ENCODE peak calls at places on chromosomes 3 and 15, in six cellular contexts. One of them, this sample, is unnamed. For H3K4me1, the result is how much of the 10 kb centered on the place peaks cover.

GRCh38 chr3:24340161-24340560 is 154.5 kb downstream of the THRB start:
- DNase-seq in fibroblast of lung: no peak
- DNase-seq in GM23248: no peak
- DNase-seq in PC-3: no peak
- DNase-seq in MM.1S: no peak
- DNase-seq in GM23338: no peak
- DNase-seq in this sample: no peak

GRCh38 chr3:188916934-188917391 is 254.8 kb upstream of the TPRG1 start:
- DNase-seq in fibroblast of lung: no peak
- DNase-seq in GM23248: peak
- DNase-seq in PC-3: no peak
- DNase-seq in MM.1S: no peak
- DNase-seq in GM23338: no peak
- DNase-seq in this sample: peak

GRCh38 chr15:39887832-39888231 is 32.2 kb downstream of the GPR176 start:
- DNase-seq in fibroblast of lung: peak
- DNase-seq in GM23248: peak
- DNase-seq in PC-3: peak
- DNase-seq in MM.1S: no peak
- DNase-seq in GM23338: peak
- DNase-seq in this sample: peak

GRCh38 chr3:194395767-194396527 is 3.1 kb downstream of the GP5 start:
- DNase-seq in fibroblast of lung: peak
- DNase-seq in GM23248: peak
- DNase-seq in PC-3: no peak
- DNase-seq in MM.1S: no peak
- DNase-seq in GM23338: peak
- DNase-seq in this sample: no peak

GRCh38 chr15:91133511-91133910 is 33.5 kb downstream of the SV2B start:
- DNase-seq in fibroblast of lung: no peak
- DNase-seq in GM23248: no peak
- DNase-seq in PC-3: no peak
- DNase-seq in MM.1S: no peak
- DNase-seq in GM23338: peak
- DNase-seq in this sample: no peak

GRCh38 chr15:45611305-45611704 is 23.5 kb upstream of the SQOR start:
- DNase-seq in fibroblast of lung: peak
- DNase-seq in GM23248: peak
- DNase-seq in PC-3: peak
- DNase-seq in MM.1S: peak
- DNase-seq in GM23338: peak
- DNase-seq in this sample: peak

GRCh38 chr3:122392868-122393844 is 9.2 kb downstream of the FAM162A start:
- DNase-seq in fibroblast of lung: peak
- DNase-seq in GM23248: peak
- DNase-seq in PC-3: peak
- DNase-seq in MM.1S: peak
- DNase-seq in GM23338: peak
- DNase-seq in this sample: peak

GRCh38 chr3:179416681-179417080 is 34.6 kb downstream of the GNB4 start:
- DNase-seq in fibroblast of lung: no peak
- DNase-seq in GM23248: peak
- DNase-seq in PC-3: no peak
- DNase-seq in MM.1S: no peak
- DNase-seq in GM23338: no peak
- DNase-seq in this sample: no peak

GRCh38 chr3:44932271-44932670 is 43.7 kb downstream of the ZDHHC3 start:
- DNase-seq in fibroblast of lung: no peak
- DNase-seq in GM23248: no peak
- DNase-seq in PC-3: no peak
- DNase-seq in MM.1S: no peak
- DNase-seq in GM23338: no peak
- DNase-seq in this sample: peak

GRCh38 chr15:66164788-66165187 is 88.8 kb downstream of the MEGF11 start:
- DNase-seq in fibroblast of lung: no peak
- DNase-seq in GM23248: no peak
- DNase-seq in PC-3: no peak
- DNase-seq in MM.1S: no peak
- DNase-seq in GM23338: no peak
- DNase-seq in this sample: no peak

GRCh38 chr3:46860381-46861292 is 2.6 kb downstream of the MYL3 start:
- DNase-seq in fibroblast of lung: no peak
- DNase-seq in GM23248: peak
- DNase-seq in PC-3: peak
- DNase-seq in MM.1S: no peak
- DNase-seq in GM23338: peak
- DNase-seq in this sample: no peak

GRCh38 chr15:55741592-55742497 is 1.1 kb downstream of the PRTG start:
- DNase-seq in fibroblast of lung: no peak
- DNase-seq in GM23248: no peak
- DNase-seq in PC-3: peak
- DNase-seq in MM.1S: peak
- DNase-seq in GM23338: peak
- DNase-seq in this sample: peak

GRCh38 chr3:152968388-152969024 is 133.6 kb downstream of the P2RY1 start:
- DNase-seq in fibroblast of lung: peak
- DNase-seq in GM23248: peak
- DNase-seq in PC-3: peak
- DNase-seq in MM.1S: no peak
- DNase-seq in GM23338: no peak
- DNase-seq in this sample: no peak

GRCh38 chr3:13420817-13421755 is 964 bp upstream of the NUP210 start:
- DNase-seq in fibroblast of lung: no peak
- DNase-seq in GM23248: no peak
- DNase-seq in PC-3: no peak
- DNase-seq in MM.1S: peak
- DNase-seq in GM23338: peak
- DNase-seq in this sample: no peak

GRCh38 chr3:139291276-139292051 is 52.4 kb upstream of the MRPS22 start:
- DNase-seq in fibroblast of lung: peak
- DNase-seq in GM23248: no peak
- DNase-seq in PC-3: no peak
- DNase-seq in MM.1S: no peak
- DNase-seq in GM23338: no peak
- DNase-seq in this sample: no peak

DNA sequence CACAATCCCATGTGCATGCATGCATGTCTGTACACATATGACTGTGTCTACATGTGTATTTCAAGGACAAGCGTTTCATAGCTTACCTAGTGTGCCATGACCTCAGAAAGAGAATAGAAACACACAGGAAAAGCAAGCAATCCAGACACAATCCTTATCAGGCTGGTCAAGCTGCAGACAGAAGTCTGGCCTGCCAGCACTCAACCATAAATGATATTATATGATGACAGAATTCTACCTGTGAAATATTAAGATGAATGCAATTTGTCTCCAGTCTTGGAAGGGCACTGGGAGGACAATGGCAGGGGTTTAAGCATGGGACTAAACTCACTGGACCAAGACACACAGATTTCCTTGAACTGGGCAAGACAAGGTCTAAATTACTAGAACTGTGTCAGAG is 50.9 kb upstream of the ARL6 start:
- DNase-seq in fibroblast of lung: no peak
- DNase-seq in GM23248: no peak
- DNase-seq in PC-3: no peak
- DNase-seq in MM.1S: no peak
- DNase-seq in GM23338: no peak
- DNase-seq in this sample: no peak
- TF ChIP-seq EZH2 in fibroblast of lung: no peak
- TF ChIP-seq EZH2 in GM23248: no peak
- TF ChIP-seq EZH2 in PC-3: no peak
- TF ChIP-seq EZH2 in MM.1S: no peak
- TF ChIP-seq EZH2 in GM23338: no peak
- TF ChIP-seq EZH2 in this sample: no peak

GRCh38 chr3:119598410-119599098 is 869 bp downstream of the PLA1A start:
- DNase-seq in fibroblast of lung: no peak
- DNase-seq in GM23248: no peak
- DNase-seq in PC-3: no peak
- DNase-seq in MM.1S: no peak
- DNase-seq in GM23338: no peak
- DNase-seq in this sample: no peak
- H3K4me3 ChIP-seq in fibroblast of lung: no peak
- H3K4me3 ChIP-seq in GM23248: no peak
- H3K4me3 ChIP-seq in PC-3: no peak
- H3K4me3 ChIP-seq in MM.1S: no peak
- H3K4me3 ChIP-seq in GM23338: no peak
- H3K4me3 ChIP-seq in this sample: no peak

GRCh38 chr3:162765524-162765923 is 1268.9 kb downstream of the OTOL1 start:
- DNase-seq in fibroblast of lung: no peak
- DNase-seq in GM23248: no peak
- DNase-seq in PC-3: no peak
- DNase-seq in MM.1S: no peak
- DNase-seq in GM23338: no peak
- DNase-seq in this sample: no peak
- H3K4me1 ChIP-seq in fibroblast of lung: under half
- H3K4me1 ChIP-seq in GM23248: under half
- H3K4me1 ChIP-seq in PC-3: under half
- H3K4me1 ChIP-seq in MM.1S: under half
- H3K4me1 ChIP-seq in GM23338: under half
- H3K4me1 ChIP-seq in this sample: under half

DNA sequence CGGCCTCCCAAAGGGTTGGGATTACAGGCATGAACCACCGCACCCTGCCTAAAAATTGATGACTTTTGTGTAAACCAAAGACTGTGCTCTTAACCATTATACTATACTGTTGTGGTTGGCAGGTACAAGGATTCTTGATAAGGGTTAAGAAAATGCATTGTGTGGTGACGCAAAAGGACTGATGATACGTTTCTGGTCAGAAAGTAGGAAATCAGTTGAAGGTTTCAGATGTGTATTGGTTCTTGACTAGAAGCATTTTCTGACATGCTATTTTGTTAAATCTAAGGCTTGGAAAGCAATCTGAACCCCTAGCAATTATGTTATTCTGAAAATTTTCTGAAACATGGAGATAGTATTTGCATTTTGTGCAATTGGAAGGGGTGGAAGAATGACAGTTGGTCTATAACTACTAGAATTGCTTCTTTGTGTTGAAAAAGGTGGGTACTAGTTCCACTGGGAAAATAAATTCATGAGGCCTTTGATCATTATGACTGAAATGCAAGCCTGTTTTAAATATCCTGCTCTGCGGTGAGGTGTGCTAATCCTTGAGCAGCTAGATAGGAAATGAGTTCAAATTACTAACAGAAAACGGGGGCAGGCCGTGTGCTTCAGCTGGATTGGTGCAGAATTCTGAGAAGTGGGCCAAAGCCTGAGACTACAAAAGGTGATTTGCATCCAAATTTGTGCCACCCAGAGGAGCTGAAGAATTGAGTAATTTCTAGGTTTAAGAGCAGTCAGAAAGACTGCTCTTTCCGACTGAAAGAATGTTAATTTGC is 66.0 kb upstream of the LRRFIP2 start:
- DNase-seq in fibroblast of lung: no peak
- DNase-seq in GM23248: no peak
- DNase-seq in PC-3: no peak
- DNase-seq in MM.1S: no peak
- DNase-seq in GM23338: no peak
- DNase-seq in this sample: no peak
- TF ChIP-seq EZH2 in fibroblast of lung: no peak
- TF ChIP-seq EZH2 in GM23248: no peak
- TF ChIP-seq EZH2 in PC-3: no peak
- TF ChIP-seq EZH2 in MM.1S: no peak
- TF ChIP-seq EZH2 in GM23338: no peak
- TF ChIP-seq EZH2 in this sample: no peak

DNA sequence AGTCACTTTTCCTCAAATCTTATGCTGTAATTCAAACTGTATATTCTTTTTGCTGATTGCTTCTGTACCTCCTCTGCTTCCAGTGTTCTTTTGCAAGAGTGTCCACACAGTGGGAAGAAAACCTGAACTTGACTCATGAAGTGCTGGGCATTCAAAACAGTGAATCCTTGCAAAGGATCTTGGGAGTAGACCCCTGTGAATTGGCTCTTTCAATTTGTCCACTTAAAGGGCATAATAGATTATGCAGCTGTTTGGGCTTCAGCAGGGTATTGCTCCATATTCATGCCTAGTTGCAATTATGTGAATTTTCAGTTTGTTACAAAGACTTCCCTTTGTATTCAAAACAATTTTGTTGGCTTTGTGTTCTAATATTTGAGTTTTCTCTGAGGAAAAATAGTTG is 11.4 kb downstream of the ZFAND6 start:
- DNase-seq in fibroblast of lung: peak
- DNase-seq in GM23248: peak
- DNase-seq in PC-3: peak
- DNase-seq in MM.1S: no peak
- DNase-seq in GM23338: no peak
- DNase-seq in this sample: peak
- H3K4me3 ChIP-seq in fibroblast of lung: no peak
- H3K4me3 ChIP-seq in GM23248: peak
- H3K4me3 ChIP-seq in PC-3: peak
- H3K4me3 ChIP-seq in MM.1S: no peak
- H3K4me3 ChIP-seq in GM23338: no peak
- H3K4me3 ChIP-seq in this sample: peak

DNA sequence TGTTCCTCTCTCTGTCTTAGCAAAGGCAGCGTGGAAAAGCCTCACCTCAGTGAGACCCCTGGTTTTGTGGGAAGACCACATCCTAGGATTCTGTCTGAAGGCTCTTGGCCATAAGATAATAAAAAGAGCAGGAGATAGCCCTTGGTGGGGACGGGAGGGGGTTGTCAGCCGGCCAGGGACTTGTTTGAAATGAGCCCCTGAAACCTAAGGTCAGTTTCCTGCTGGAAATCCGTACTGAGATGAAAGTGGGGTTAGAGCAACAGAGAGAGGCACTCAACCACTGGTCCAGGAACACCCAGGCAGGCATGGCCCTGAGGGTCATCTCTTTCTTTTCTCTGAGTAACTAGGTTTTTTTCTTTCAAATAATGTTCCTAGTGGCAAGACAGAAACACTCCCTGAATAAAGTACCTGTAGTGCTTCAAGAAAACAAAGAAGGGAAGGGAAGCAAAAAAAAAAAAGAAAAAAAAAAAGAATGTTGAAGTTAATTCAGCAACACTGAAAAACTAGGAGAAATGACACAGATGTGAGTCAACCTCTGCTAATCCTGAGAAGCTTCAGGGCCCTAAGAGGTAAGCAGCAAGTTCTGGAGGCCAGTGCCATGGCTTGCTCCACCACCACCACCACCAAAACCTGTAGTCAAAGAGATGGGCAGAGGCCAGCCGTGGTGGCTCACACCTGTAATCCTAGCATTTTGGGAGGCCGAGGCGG is 3.2 kb downstream of the ITGB5 start:
- DNase-seq in fibroblast of lung: no peak
- DNase-seq in GM23248: peak
- DNase-seq in PC-3: peak
- DNase-seq in MM.1S: no peak
- DNase-seq in GM23338: no peak
- DNase-seq in this sample: no peak
- H3K4me1 ChIP-seq in fibroblast of lung: under half
- H3K4me1 ChIP-seq in GM23248: under half
- H3K4me1 ChIP-seq in PC-3: half or more
- H3K4me1 ChIP-seq in MM.1S: under half
- H3K4me1 ChIP-seq in GM23338: half or more
- H3K4me1 ChIP-seq in this sample: half or more